ENCODE peak calls at places on chromosomes 1 and 21, in seven cellular contexts. Y is heart left ventricle, G is lower leg skin, C is A549, P is Peyer's patch, J is GM12878, U is uterus. T is an unnamed sample.

GRCh38 chr1:186308264-186309060 is 66.6 kb downstream of the TPR start:
- DNase-seq in J (no peak), C (no peak), P (no peak), Y (no peak), U (no peak), G (no peak), T (no peak)

GRCh38 chr21:39385299-39386145 is 36.6 kb upstream of the HMGN1 start:
- DNase-seq in C (peak), P (peak), G (peak), Y (peak), U (peak), J (no peak), T (no peak)

GRCh38 chr1:55018395-55018794 is 19.7 kb downstream of the BSND start:
- DNase-seq in C (no peak), G (no peak), Y (no peak), U (no peak), P (no peak), J (no peak), T (no peak)

GRCh38 chr1:109821831-109822745 is 58.4 kb upstream of the EPS8L3 start:
- DNase-seq in J (no peak), P (no peak), C (peak), G (peak), Y (peak), U (no peak), T (no peak)

GRCh38 chr21:39863111-39863510 is 4.1 kb upstream of the PCP4 start:
- DNase-seq in U (no peak), G (no peak), J (no peak), C (no peak), P (no peak), Y (no peak), T (no peak)

GRCh38 chr1:240946926-240947325 is 335.0 kb upstream of the GREM2 start:
- DNase-seq in G (no peak), Y (no peak), J (no peak), U (no peak), P (peak), C (peak), T (no peak)

GRCh38 chr1:109478806-109479205 is 4.9 kb upstream of the ATXN7L2 start:
- DNase-seq in C (no peak), G (no peak), P (no peak), Y (no peak), J (no peak), U (no peak), T (no peak)

GRCh38 chr1:65948609-65949229 is 156.0 kb downstream of the PDE4B start:
- DNase-seq in G (no peak), J (no peak), U (peak), Y (no peak), P (no peak), C (peak), T (no peak)

GRCh38 chr1:6832789-6833188 is 47.5 kb downstream of the CAMTA1 start:
- DNase-seq in J (no peak), G (no peak), C (no peak), Y (no peak), P (no peak), U (no peak), T (no peak)

GRCh38 chr1:228398741-228399461 is 7.7 kb downstream of the TRIM11 start:
- DNase-seq in Y (no peak), U (no peak), J (no peak), C (no peak), P (no peak), G (no peak), T (no peak)

GRCh38 chr1:156080598-156081173 is 1.6 kb downstream of the MEX3A start:
- DNase-seq in Y (no peak), J (no peak), G (no peak), U (no peak), C (no peak), P (no peak), T (no peak)

GRCh38 chr1:200373811-200374231 is 36.0 kb downstream of the ZNF281 start:
- DNase-seq in J (no peak), C (no peak), P (no peak), Y (no peak), U (no peak), G (no peak), T (no peak)

GRCh38 chr1:239456788-239457187 is 70.4 kb downstream of the CHRM3 start:
- DNase-seq in U (no peak), G (no peak), Y (no peak), P (no peak), C (no peak), J (no peak), T (no peak)

GRCh38 chr1:226277897-226278296 is 31.1 kb downstream of the LIN9 start:
- DNase-seq in P (no peak), U (no peak), Y (no peak), J (no peak), G (no peak), C (no peak), T (no peak)

GRCh38 chr1:55827350-55827749 is 612.2 kb upstream of the USP24 start:
- DNase-seq in J (no peak), Y (peak), G (no peak), C (peak), P (no peak), U (peak), T (no peak)

GRCh38 chr1:56910441-56910985 is 55.3 kb downstream of the C8B start:
- DNase-seq in P (no peak), U (no peak), J (no peak), C (no peak), G (peak), Y (peak), T (no peak)

GRCh38 chr1:22190731-22191130 is 47.8 kb upstream of the WNT4 start:
- DNase-seq in Y (no peak), C (no peak), G (no peak), P (no peak), J (no peak), U (no peak), T (no peak)

GRCh38 chr1:109762821-109763645 is 690 bp downstream of the EPS8L3 start:
- DNase-seq in G (no peak), U (peak), J (no peak), C (no peak), Y (no peak), P (peak), T (no peak)

GRCh38 chr1:208183977-208184901 is 59.9 kb downstream of the PLXNA2 start:
- DNase-seq in J (no peak), P (peak), G (peak), U (peak), C (peak), Y (peak), T (no peak)

GRCh38 chr1:158203693-158204457 is 23.2 kb downstream of the CD1D start:
- DNase-seq in Y (no peak), P (peak), G (peak), U (no peak), J (peak), C (peak), T (no peak)

GRCh38 chr1:30977105-30977504 is 68.5 kb upstream of the SDC3 start:
- DNase-seq in C (peak), U (no peak), G (no peak), P (no peak), J (no peak), Y (no peak), T (no peak)

GRCh38 chr1:33182452-33182851 is 609 bp upstream of the TRIM62 start:
- DNase-seq in C (no peak), Y (no peak), U (peak), P (no peak), G (no peak), J (no peak), T (no peak)

GRCh38 chr1:119347858-119348257 is 20.7 kb upstream of the HAO2 start:
- DNase-seq in C (no peak), G (no peak), Y (no peak), P (no peak), J (peak), U (no peak), T (no peak)

GRCh38 chr1:160567858-160568682 is 11.2 kb downstream of the CD84 start:
- DNase-seq in Y (no peak), J (no peak), C (no peak), G (no peak), U (no peak), P (peak), T (no peak)

GRCh38 chr1:231799363-231799986 is 172.9 kb downstream of the DISC1 start:
- DNase-seq in G (no peak), P (no peak), J (no peak), C (no peak), U (no peak), Y (no peak), T (no peak)

GRCh38 chr1:15764269-15764764 is 5.7 kb downstream of the FBLIM1 start:
- DNase-seq in P (peak), J (no peak), G (no peak), Y (no peak), C (no peak), U (no peak), T (no peak)

GRCh38 chr21:35637431-35637830 is 422.9 kb downstream of the SETD4 start:
- DNase-seq in G (peak), Y (no peak), U (no peak), P (no peak), C (no peak), J (no peak), T (no peak)

GRCh38 chr1:177351361-177352108 is 180.8 kb downstream of the BRINP2 start:
- DNase-seq in G (no peak), J (no peak), Y (no peak), C (no peak), U (no peak), P (peak), T (no peak)

GRCh38 chr1:114122891-114123621 is 30.6 kb downstream of the SYT6 start:
- DNase-seq in C (no peak), J (no peak), Y (no peak), P (no peak), U (no peak), G (no peak), T (no peak)

GRCh38 chr1:67227196-67227595 is 60.9 kb downstream of the IL23R start:
- DNase-seq in J (no peak), U (no peak), G (no peak), Y (no peak), P (no peak), C (no peak), T (no peak)

GRCh38 chr1:205536759-205537361 is 32.4 kb downstream of the CDK18 start:
- DNase-seq in P (peak), Y (peak), J (no peak), U (peak), C (no peak), G (no peak), T (no peak)

GRCh38 chr1:24321150-24321549 is 2.0 kb downstream of the GRHL3 start:
- DNase-seq in J (no peak), Y (no peak), G (no peak), C (no peak), P (no peak), U (no peak), T (no peak)

GRCh38 chr1:22288593-22289241 is 145.8 kb upstream of the WNT4 start:
- DNase-seq in U (no peak), J (no peak), Y (no peak), G (no peak), C (no peak), P (peak), T (no peak)

GRCh38 chr21:41895643-41896493 is 16.7 kb upstream of the PRDM15 start:
- DNase-seq in U (no peak), G (no peak), P (peak), J (no peak), Y (no peak), C (no peak), T (no peak)

GRCh38 chr1:64745181-64745985 is 508 bp downstream of the RAVER2 start:
- DNase-seq in C (peak), U (peak), Y (no peak), J (no peak), G (no peak), P (peak), T (no peak)

GRCh38 chr1:210598135-210598652 is 269.5 kb downstream of the HHAT start:
- DNase-seq in P (peak), C (peak), G (peak), U (no peak), Y (peak), J (no peak), T (no peak)

GRCh38 chr1:232937741-232938375 is 12.6 kb upstream of the NTPCR start:
- DNase-seq in P (no peak), G (no peak), U (no peak), J (no peak), C (no peak), Y (no peak), T (no peak)

GRCh38 chr1:228038387-228039005 is 31.7 kb downstream of the WNT3A start:
- DNase-seq in J (no peak), P (peak), G (no peak), C (no peak), U (no peak), Y (no peak), T (no peak)

GRCh38 chr1:39407889-39408640 is 83.4 kb upstream of the BMP8A start:
- DNase-seq in P (peak), Y (no peak), G (no peak), U (peak), C (no peak), J (no peak), T (no peak)

GRCh38 chr1:174159253-174160108 is at the start of gene RABGAP1L:
- DNase-seq in G (peak), U (peak), J (peak), Y (peak), C (peak), P (peak), T (peak)

GRCh38 chr1:174160603-174161002 is 1.3 kb downstream of the RABGAP1L start:
- DNase-seq in G (no peak), Y (no peak), U (no peak), J (no peak), C (no peak), P (no peak), T (no peak)

GRCh38 chr1:174160109-174160473 is 771 bp downstream of the RABGAP1L start:
- DNase-seq in Y (peak), J (no peak), G (peak), C (peak), U (peak), P (peak), T (no peak)

GRCh38 chr1:174158767-174159252 is 510 bp upstream of the RABGAP1L start:
- DNase-seq in U (no peak), G (no peak), C (no peak), Y (no peak), J (no peak), P (no peak), T (no peak)

DNA sequence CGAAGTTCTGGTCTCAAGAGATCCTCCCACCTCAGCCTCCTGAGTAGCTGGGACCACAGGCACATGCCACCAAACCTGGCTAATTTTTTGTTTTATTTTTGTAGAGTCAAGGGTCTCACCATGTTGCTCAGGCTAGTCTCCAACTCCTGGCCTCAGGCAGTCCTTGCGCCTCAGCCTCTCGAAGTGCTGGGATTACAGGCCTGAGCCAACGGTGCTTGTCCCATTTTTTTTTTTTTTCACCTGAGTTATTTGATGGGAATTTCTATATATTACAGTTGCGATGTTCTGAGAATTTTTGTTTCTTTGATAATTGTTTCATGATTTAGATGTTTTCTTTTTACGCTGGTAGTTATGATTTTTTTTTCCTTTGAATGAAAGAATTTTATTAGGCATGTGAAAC is 2.5 kb downstream of the RABGAP1L start:
- DNase-seq in Y (no peak), P (no peak), G (no peak), J (no peak), C (no peak), U (no peak), T (no peak)
- TF ChIP-seq POLR2A in Y (no peak), P (no peak), G (no peak), J (no peak), C (no peak), U (no peak), T (no peak)

GRCh38 chr1:59329412-59330053 is 32.6 kb downstream of the FGGY start:
- DNase-seq in P (no peak), Y (no peak), J (no peak), U (no peak), G (peak), C (no peak), T (no peak)

GRCh38 chr1:59332221-59332620 is 35.3 kb downstream of the FGGY start:
- DNase-seq in Y (no peak), U (no peak), J (no peak), P (no peak), G (no peak), C (no peak), T (no peak)

GRCh38 chr1:59332983-59333382 is 36.1 kb downstream of the FGGY start:
- DNase-seq in G (no peak), C (no peak), U (no peak), P (no peak), Y (no peak), J (no peak), T (no peak)

GRCh38 chr1:59333626-59334277 is 36.9 kb downstream of the FGGY start:
- DNase-seq in C (no peak), G (no peak), U (no peak), J (no peak), P (no peak), Y (no peak), T (no peak)

DNA sequence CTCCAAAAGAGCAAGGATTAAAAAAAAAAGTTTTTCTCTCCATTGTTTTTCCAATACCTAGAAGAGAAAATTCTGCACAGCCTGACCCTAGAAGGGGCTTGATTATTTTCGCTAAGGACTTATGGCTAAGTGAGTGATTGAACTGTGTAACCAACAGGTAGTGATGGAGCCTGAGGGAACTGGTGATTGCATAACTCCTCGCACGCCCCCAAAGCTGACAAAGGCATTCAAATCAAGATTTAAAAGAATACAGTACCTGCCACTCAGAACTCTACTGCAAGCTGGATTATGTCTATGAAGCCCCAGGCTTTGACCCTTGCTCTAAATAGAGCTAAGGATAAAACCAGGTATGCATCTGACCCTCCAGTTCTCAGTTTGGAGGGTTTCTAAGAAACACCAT is 34.8 kb downstream of the FGGY start:
- DNase-seq in G (no peak), J (no peak), P (no peak), Y (no peak), U (no peak), C (no peak), T (no peak)
- H3K4me3 ChIP-seq in G (no peak), J (no peak), P (no peak), Y (no peak), U (no peak), C (no peak), T (no peak)

DNA sequence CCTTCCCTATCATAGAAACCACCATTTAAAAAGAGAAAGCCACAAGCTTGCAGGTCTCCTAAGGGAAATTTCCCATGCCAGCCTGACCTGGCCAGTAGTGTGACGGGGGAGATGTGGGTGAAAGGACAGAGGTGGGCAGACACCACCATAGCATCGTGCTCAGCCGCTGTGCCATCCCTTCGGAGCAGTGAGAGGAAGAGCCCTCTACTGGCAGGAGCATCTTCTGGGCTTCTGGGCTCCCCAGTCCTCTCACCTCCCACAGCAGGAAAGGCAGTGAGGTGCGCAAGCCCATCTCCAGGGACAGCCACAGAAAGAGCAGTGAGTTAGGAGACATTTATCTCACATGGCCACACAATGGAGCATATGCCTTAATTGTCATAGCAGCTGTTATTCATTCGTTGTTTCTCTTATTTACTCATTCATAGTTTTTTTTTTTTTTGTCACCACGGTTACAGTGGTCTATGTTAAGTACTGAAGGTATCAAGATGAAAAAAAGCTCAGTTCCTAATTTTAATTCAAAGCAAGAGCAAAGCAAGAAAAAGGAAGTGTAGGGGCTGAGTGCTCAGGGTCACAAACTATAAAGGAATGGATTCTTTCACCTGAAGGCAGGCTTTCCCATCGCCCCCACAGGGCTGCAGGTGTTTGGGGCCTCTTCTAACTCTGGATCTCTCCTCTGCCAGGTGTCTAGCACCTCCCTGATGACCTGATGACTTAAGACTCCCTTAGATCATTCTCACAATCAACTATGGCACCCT is 48.8 kb upstream of the CAMK1G start:
- DNase-seq in Y (no peak), P (no peak), G (no peak), C (peak), J (no peak), U (no peak), T (no peak)
- TF ChIP-seq CTCF in Y (no peak), P (no peak), G (no peak), C (peak), J (no peak), U (no peak), T (no peak)

GRCh38 chr1:93749487-93749886 is 67.8 kb upstream of the BCAR3 start:
- DNase-seq in G (no peak), J (no peak), P (no peak), U (no peak), C (no peak), Y (no peak), T (no peak)
- TF ChIP-seq POLR2A in G (no peak), J (no peak), P (no peak), U (no peak), C (no peak), Y (no peak), T (no peak)

DNA sequence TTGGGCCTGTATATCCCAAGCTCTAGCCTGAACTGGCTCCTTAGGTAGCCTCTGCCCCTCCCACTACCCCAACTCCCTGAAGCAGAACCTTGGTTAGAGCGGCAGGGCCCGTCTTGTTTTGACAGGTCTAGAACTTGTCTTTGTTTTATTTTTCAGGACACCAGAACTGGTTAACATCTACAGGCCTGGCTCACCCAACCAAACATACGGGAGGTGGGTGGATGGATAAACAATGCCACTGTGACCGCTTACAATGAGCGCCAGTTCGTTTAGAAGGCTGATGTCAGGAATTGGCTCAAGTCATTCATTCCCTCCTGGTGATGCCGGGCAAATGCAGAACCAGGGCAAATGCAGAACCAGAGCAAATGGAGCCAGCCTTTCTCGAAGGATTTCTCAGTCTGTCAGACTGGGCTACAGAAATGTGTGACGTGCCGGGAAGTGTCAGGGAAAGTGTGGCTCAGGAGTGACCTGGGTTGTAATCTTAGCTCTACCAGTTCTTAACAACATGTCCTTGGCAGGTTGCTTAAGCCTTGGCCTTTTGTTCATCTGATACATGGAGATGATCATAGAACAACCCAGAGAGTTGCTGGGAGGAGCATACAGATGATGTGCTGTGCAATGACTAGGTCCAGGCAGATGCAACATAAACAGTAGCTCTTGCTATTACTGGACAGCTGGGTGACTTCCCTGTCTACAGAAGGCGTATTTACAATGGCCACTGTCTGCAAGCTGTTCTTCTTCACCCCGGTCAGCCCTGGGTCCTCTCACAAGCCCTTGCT is 30.5 kb upstream of the BTG2 start:
- DNase-seq in Y (peak), U (peak), G (peak), C (no peak), J (no peak), P (peak), T (no peak)
- H3K4me3 ChIP-seq in Y (peak), U (no peak), G (no peak), C (no peak), J (peak), P (no peak), T (no peak)